ENCODE peak calls at places on chromosomes 2 and 18, in ten cellular contexts. F is GM10248; L is activated CD4-positive, alpha-beta T cell treated with anti-CD3 and anti-CD28 coated beads for 4 hours; A is T-cell; O is RCC 7860; Y is nephron progenitor cell; M is 8988T; V is NCI-H1048; D is stimulated activated CD4-positive, alpha-beta T cell treated with anti-CD3 and anti-CD28 coated beads, Interleukin-4, amount 100 ng/mL, for 48 hours; H is astrocyte of the hippocampus. E is an unnamed sample.

GRCh38 chr2:239109041-239109915 is 261.4 kb downstream of the TWIST2 start:
- DNase-seq in F (no peak), L (no peak), A (no peak), O (no peak), Y (no peak), M (no peak), V (no peak), D (no peak), H (no peak), E (no peak)

GRCh38 chr2:65846984-65847383 is 414.6 kb upstream of the SPRED2 start:
- DNase-seq in F (no peak), L (no peak), A (no peak), O (no peak), Y (no peak), M (no peak), V (no peak), D (no peak), H (no peak), E (no peak)

GRCh38 chr2:100818606-100819364 is 1.2 kb upstream of the NPAS2 start:
- DNase-seq in F (peak), L (no peak), A (no peak), O (no peak), Y (peak), M (peak), V (no peak), D (peak), H (peak), E (peak)

GRCh38 chr2:71224457-71224856 is 2.4 kb downstream of the PAIP2B start:
- DNase-seq in F (no peak), L (no peak), A (no peak), O (no peak), Y (no peak), M (no peak), V (no peak), D (no peak), H (no peak), E (no peak)

GRCh38 chr2:165067958-165068612 is 112.8 kb upstream of the SLC38A11 start:
- DNase-seq in F (no peak), L (no peak), A (no peak), O (no peak), Y (peak), M (no peak), V (peak), D (no peak), H (peak), E (no peak)

GRCh38 chr18:77899972-77900754 is 650.5 kb downstream of the GALR1 start:
- DNase-seq in F (peak), L (peak), A (peak), O (no peak), Y (peak), M (no peak), V (peak), D (peak), H (peak), E (peak)

GRCh38 chr2:43717323-43717722 is 41.1 kb upstream of the C1GALT1C1L start:
- DNase-seq in F (no peak), L (no peak), A (no peak), O (no peak), Y (no peak), M (no peak), V (no peak), D (no peak), H (no peak), E (no peak)

GRCh38 chr2:105397959-105398521 is 811 bp downstream of the FHL2 start:
- DNase-seq in F (peak), L (no peak), A (no peak), O (peak), Y (no peak), M (no peak), V (no peak), D (no peak), H (peak), E (no peak)

GRCh38 chr2:112156152-112156986 is 18.2 kb downstream of the FBLN7 start:
- DNase-seq in F (no peak), L (peak), A (no peak), O (peak), Y (no peak), M (no peak), V (no peak), D (peak), H (peak), E (no peak)

GRCh38 chr18:79863161-79863945 is 65.6 kb downstream of the KCNG2 start:
- DNase-seq in F (no peak), L (no peak), A (no peak), O (no peak), Y (no peak), M (no peak), V (no peak), D (no peak), H (no peak), E (no peak)

GRCh38 chr2:156057647-156058046 is 274.9 kb downstream of the NR4A2 start:
- DNase-seq in F (no peak), L (no peak), A (no peak), O (no peak), Y (no peak), M (no peak), V (no peak), D (no peak), H (no peak), E (no peak)

GRCh38 chr2:61647044-61647443 is 108.9 kb upstream of the XPO1 start:
- DNase-seq in F (no peak), L (no peak), A (no peak), O (no peak), Y (no peak), M (no peak), V (no peak), D (no peak), H (no peak), E (no peak)

GRCh38 chr2:47089083-47089464 is 66.0 kb downstream of the STPG4 start:
- DNase-seq in F (no peak), L (no peak), A (no peak), O (peak), Y (no peak), M (no peak), V (no peak), D (no peak), H (peak), E (peak)

GRCh38 chr2:31660812-31661335 is 80.1 kb upstream of the SRD5A2 start:
- DNase-seq in F (no peak), L (no peak), A (no peak), O (no peak), Y (no peak), M (no peak), V (no peak), D (no peak), H (no peak), E (no peak)

GRCh38 chr2:79666430-79666829 is 153.6 kb downstream of the CTNNA2 start:
- DNase-seq in F (no peak), L (no peak), A (no peak), O (no peak), Y (no peak), M (no peak), V (no peak), D (no peak), H (no peak), E (no peak)

GRCh38 chr2:118221952-118222594 is 133.8 kb downstream of the INSIG2 start:
- DNase-seq in F (peak), L (peak), A (peak), O (peak), Y (peak), M (peak), V (peak), D (no peak), H (peak), E (peak)

GRCh38 chr2:97691166-97691565 is 21.7 kb downstream of the C2orf92 start:
- DNase-seq in F (no peak), L (no peak), A (no peak), O (no peak), Y (peak), M (no peak), V (no peak), D (no peak), H (no peak), E (no peak)

GRCh38 chr2:108444941-108445840 is 3.8 kb upstream of the GCC2 start:
- DNase-seq in F (no peak), L (no peak), A (no peak), O (no peak), Y (no peak), M (no peak), V (no peak), D (no peak), H (peak), E (no peak)

GRCh38 chr2:28765316-28765715 is 13.7 kb downstream of the PPP1CB start:
- DNase-seq in F (no peak), L (no peak), A (no peak), O (no peak), Y (no peak), M (no peak), V (no peak), D (no peak), H (no peak), E (no peak)

GRCh38 chr2:105969552-105969951 is 224.5 kb downstream of the UXS1 start:
- DNase-seq in F (no peak), L (no peak), A (no peak), O (no peak), Y (no peak), M (no peak), V (no peak), D (no peak), H (peak), E (no peak)

GRCh38 chr2:123894167-123894566 is 130.9 kb upstream of the CNTNAP5 start:
- DNase-seq in F (no peak), L (no peak), A (no peak), O (no peak), Y (no peak), M (no peak), V (no peak), D (no peak), H (no peak), E (no peak)

GRCh38 chr2:20544093-20544747 is 97.3 kb downstream of the RHOB start:
- DNase-seq in F (no peak), L (no peak), A (no peak), O (no peak), Y (no peak), M (no peak), V (no peak), D (no peak), H (no peak), E (no peak)

GRCh38 chr18:63177822-63178525 is 141.6 kb downstream of the BCL2 start:
- DNase-seq in F (no peak), L (no peak), A (no peak), O (no peak), Y (no peak), M (no peak), V (peak), D (no peak), H (no peak), E (no peak)

GRCh38 chr2:241775223-241776177 is 1.1 kb upstream of the GAL3ST2 start:
- DNase-seq in F (no peak), L (no peak), A (no peak), O (peak), Y (no peak), M (peak), V (no peak), D (no peak), H (no peak), E (no peak)